ENCODE peak calls at places on chromosome 20, in nine cellular contexts. B, X, S, W, U, V, R, O and Y are unnamed samples.

GRCh38 chr20:433300-433975 is 25.3 kb downstream of the RBCK1 start:
- DNase-seq in B (no peak), X (no peak), S (no peak), W (no peak), U (no peak), V (no peak), R (no peak), O (no peak), Y (no peak)

GRCh38 chr20:17655865-17656489 is 26.1 kb downstream of the RRBP1 start:
- DNase-seq in B (no peak), X (no peak), S (no peak), W (no peak), U (no peak), V (no peak), R (no peak), O (no peak), Y (no peak)

GRCh38 chr20:32484221-32485125 is 100.7 kb downstream of the NOL4L start:
- DNase-seq in B (no peak), X (no peak), S (no peak), W (no peak), U (no peak), V (no peak), R (peak), O (peak), Y (no peak)

GRCh38 chr20:46062151-46062550 is 27.6 kb downstream of the NCOA5 start:
- DNase-seq in B (no peak), X (no peak), S (no peak), W (no peak), U (no peak), V (no peak), R (no peak), O (no peak), Y (no peak)

GRCh38 chr20:1338096-1338495 is 9.2 kb upstream of the SDCBP2 start:
- DNase-seq in B (no peak), X (no peak), S (no peak), W (no peak), U (no peak), V (no peak), R (no peak), O (no peak), Y (no peak)

GRCh38 chr20:38131588-38132121 is 33.4 kb downstream of the TGM2 start:
- DNase-seq in B (no peak), X (no peak), S (no peak), W (no peak), U (no peak), V (no peak), R (no peak), O (no peak), Y (no peak)

GRCh38 chr20:32457476-32457986 is 99.4 kb downstream of the ASXL1 start:
- DNase-seq in B (no peak), X (no peak), S (peak), W (no peak), U (peak), V (peak), R (peak), O (no peak), Y (no peak)

GRCh38 chr20:4683261-4683660 is 38.4 kb upstream of the PRND start:
- DNase-seq in B (no peak), X (no peak), S (no peak), W (no peak), U (no peak), V (no peak), R (no peak), O (no peak), Y (no peak)

GRCh38 chr20:33450867-33451266 is 7.3 kb upstream of the SNTA1 start:
- DNase-seq in B (peak), X (no peak), S (no peak), W (no peak), U (no peak), V (peak), R (no peak), O (no peak), Y (no peak)

GRCh38 chr20:57332105-57333089 is 2.8 kb downstream of the SPO11 start:
- DNase-seq in B (no peak), X (no peak), S (no peak), W (no peak), U (no peak), V (no peak), R (peak), O (no peak), Y (no peak)

GRCh38 chr20:50592282-50593004 is 82.3 kb downstream of the PTPN1 start:
- DNase-seq in B (no peak), X (no peak), S (no peak), W (no peak), U (no peak), V (no peak), R (no peak), O (no peak), Y (no peak)

GRCh38 chr20:31967830-31968249 is at the start of gene XKR7:
- DNase-seq in B (no peak), X (no peak), S (peak), W (no peak), U (peak), V (no peak), R (no peak), O (no peak), Y (no peak)

GRCh38 chr20:49063279-49063678 is 17.2 kb downstream of the CSE1L start:
- DNase-seq in B (no peak), X (no peak), S (no peak), W (no peak), U (no peak), V (no peak), R (no peak), O (no peak), Y (no peak)

GRCh38 chr20:51497542-51498467 is 44.7 kb downstream of the NFATC2 start:
- DNase-seq in B (no peak), X (no peak), S (no peak), W (no peak), U (no peak), V (no peak), R (no peak), O (no peak), Y (no peak)

GRCh38 chr20:32737371-32738223 is 5.7 kb downstream of the COMMD7 start:
- DNase-seq in B (no peak), X (no peak), S (no peak), W (no peak), U (no peak), V (peak), R (no peak), O (no peak), Y (no peak)

GRCh38 chr20:34834459-34834893 is 9.0 kb upstream of the NCOA6 start:
- DNase-seq in B (peak), X (peak), S (no peak), W (peak), U (no peak), V (peak), R (peak), O (no peak), Y (no peak)

GRCh38 chr20:35058184-35058583 is 34.4 kb downstream of the TRPC4AP start:
- DNase-seq in B (no peak), X (no peak), S (no peak), W (no peak), U (no peak), V (no peak), R (no peak), O (no peak), Y (no peak)

GRCh38 chr20:63652192-63652980 is 838 bp downstream of the STMN3 start:
- DNase-seq in B (no peak), X (no peak), S (no peak), W (peak), U (no peak), V (no peak), R (peak), O (no peak), Y (no peak)

GRCh38 chr20:53829706-53830521 is 236.3 kb upstream of the ZNF217 start:
- DNase-seq in B (no peak), X (peak), S (no peak), W (peak), U (no peak), V (peak), R (peak), O (no peak), Y (no peak)

GRCh38 chr20:63461364-63461763 is 11.1 kb downstream of the KCNQ2 start:
- DNase-seq in B (no peak), X (no peak), S (no peak), W (no peak), U (no peak), V (no peak), R (peak), O (no peak), Y (no peak)

GRCh38 chr20:3392756-3393155 is 14.7 kb downstream of the DNAAF9 start:
- DNase-seq in B (no peak), X (no peak), S (no peak), W (no peak), U (no peak), V (no peak), R (no peak), O (no peak), Y (no peak)

GRCh38 chr20:10447028-10447427 is 11.9 kb downstream of the SLX4IP start:
- DNase-seq in B (peak), X (peak), S (no peak), W (peak), U (no peak), V (peak), R (no peak), O (peak), Y (no peak)

GRCh38 chr20:58449703-58450138 is 60.7 kb downstream of the VAPB start:
- DNase-seq in B (no peak), X (no peak), S (no peak), W (no peak), U (no peak), V (no peak), R (no peak), O (no peak), Y (no peak)

GRCh38 chr20:63103402-63104311 is 96.9 kb upstream of the BHLHE23 start:
- DNase-seq in B (no peak), X (no peak), S (no peak), W (no peak), U (no peak), V (peak), R (no peak), O (no peak), Y (no peak)

GRCh38 chr20:32820698-32821378 is 1.1 kb downstream of the MAPRE1 start:
- DNase-seq in B (no peak), X (no peak), S (no peak), W (no peak), U (no peak), V (peak), R (no peak), O (no peak), Y (no peak)

GRCh38 chr20:3239026-3239866 is at the start of gene SLC4A11:
- DNase-seq in B (peak), X (no peak), S (no peak), W (peak), U (peak), V (peak), R (peak), O (no peak), Y (no peak)

GRCh38 chr20:50731930-50732690 is 730 bp downstream of the PARD6B start:
- DNase-seq in B (no peak), X (no peak), S (no peak), W (peak), U (peak), V (no peak), R (no peak), O (no peak), Y (peak)

GRCh38 chr20:21767739-21768223 is 62.3 kb downstream of the PAX1 start:
- DNase-seq in B (no peak), X (no peak), S (no peak), W (peak), U (peak), V (no peak), R (peak), O (no peak), Y (peak)

GRCh38 chr20:54293526-54293925 is 85.6 kb downstream of the PFDN4 start:
- DNase-seq in B (no peak), X (no peak), S (no peak), W (no peak), U (no peak), V (peak), R (no peak), O (no peak), Y (no peak)

GRCh38 chr20:37179671-37180524 is 550 bp upstream of the MROH8 start:
- DNase-seq in B (no peak), X (no peak), S (no peak), W (peak), U (no peak), V (peak), R (peak), O (no peak), Y (no peak)

GRCh38 chr20:36384022-36384619 is 78.0 kb downstream of the DLGAP4 start:
- DNase-seq in B (peak), X (no peak), S (no peak), W (peak), U (peak), V (peak), R (peak), O (peak), Y (no peak)

GRCh38 chr20:2237059-2237458 is 58.7 kb upstream of the TGM3 start:
- DNase-seq in B (no peak), X (peak), S (peak), W (no peak), U (no peak), V (peak), R (peak), O (no peak), Y (peak)

GRCh38 chr20:26209171-26209941 is 512.7 kb upstream of the ZNF337 start:
- DNase-seq in B (no peak), X (no peak), S (no peak), W (no peak), U (peak), V (no peak), R (peak), O (no peak), Y (no peak)

GRCh38 chr20:14992961-14993360 is 655.5 kb upstream of the FLRT3 start:
- DNase-seq in B (no peak), X (no peak), S (no peak), W (peak), U (no peak), V (no peak), R (peak), O (no peak), Y (no peak)

GRCh38 chr20:58647814-58648501 is 3.1 kb upstream of the STX16 start:
- DNase-seq in B (no peak), X (no peak), S (no peak), W (no peak), U (no peak), V (peak), R (no peak), O (no peak), Y (peak)

DNA sequence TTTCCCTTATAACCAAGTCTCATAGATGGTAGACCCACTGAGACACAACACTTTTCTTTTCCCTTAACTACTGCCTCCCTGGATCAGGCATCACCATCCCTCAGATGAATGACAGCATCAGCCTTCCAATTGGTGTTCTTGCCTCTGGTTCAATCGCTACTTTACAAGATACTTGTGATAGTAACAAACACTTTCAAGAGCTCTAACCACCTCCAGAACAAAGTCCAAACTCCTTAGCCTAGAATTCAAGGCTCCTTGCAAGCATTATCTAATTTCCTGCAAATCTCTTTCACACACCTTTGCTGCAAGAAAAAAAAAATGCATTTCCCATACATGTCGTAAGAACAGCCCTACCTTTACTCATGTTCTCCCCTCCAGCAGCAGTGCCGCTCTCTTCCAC is 33.1 kb downstream of the RALGAPA2 start:
- DNase-seq in B (no peak), X (no peak), S (no peak), W (no peak), U (no peak), V (no peak), R (peak), O (no peak), Y (no peak)
- H3K27ac ChIP-seq in B (no peak), X (no peak), S (no peak), W (no peak), U (no peak), V (no peak), R (peak), O (no peak), Y (no peak)

GRCh38 chr20:41054463-41055230 is 26.0 kb downstream of the TOP1 start:
- DNase-seq in B (no peak), X (no peak), S (no peak), W (no peak), U (no peak), V (no peak), R (no peak), O (no peak), Y (no peak)

GRCh38 chr20:41050361-41051019 is 21.9 kb downstream of the TOP1 start:
- DNase-seq in B (no peak), X (no peak), S (no peak), W (no peak), U (no peak), V (peak), R (no peak), O (no peak), Y (no peak)

GRCh38 chr20:41055679-41056078 is 27.1 kb downstream of the TOP1 start:
- DNase-seq in B (no peak), X (no peak), S (no peak), W (no peak), U (no peak), V (peak), R (no peak), O (no peak), Y (no peak)

GRCh38 chr20:41051426-41051825 is 22.8 kb downstream of the TOP1 start:
- DNase-seq in B (no peak), X (no peak), S (no peak), W (no peak), U (no peak), V (no peak), R (no peak), O (no peak), Y (no peak)

DNA sequence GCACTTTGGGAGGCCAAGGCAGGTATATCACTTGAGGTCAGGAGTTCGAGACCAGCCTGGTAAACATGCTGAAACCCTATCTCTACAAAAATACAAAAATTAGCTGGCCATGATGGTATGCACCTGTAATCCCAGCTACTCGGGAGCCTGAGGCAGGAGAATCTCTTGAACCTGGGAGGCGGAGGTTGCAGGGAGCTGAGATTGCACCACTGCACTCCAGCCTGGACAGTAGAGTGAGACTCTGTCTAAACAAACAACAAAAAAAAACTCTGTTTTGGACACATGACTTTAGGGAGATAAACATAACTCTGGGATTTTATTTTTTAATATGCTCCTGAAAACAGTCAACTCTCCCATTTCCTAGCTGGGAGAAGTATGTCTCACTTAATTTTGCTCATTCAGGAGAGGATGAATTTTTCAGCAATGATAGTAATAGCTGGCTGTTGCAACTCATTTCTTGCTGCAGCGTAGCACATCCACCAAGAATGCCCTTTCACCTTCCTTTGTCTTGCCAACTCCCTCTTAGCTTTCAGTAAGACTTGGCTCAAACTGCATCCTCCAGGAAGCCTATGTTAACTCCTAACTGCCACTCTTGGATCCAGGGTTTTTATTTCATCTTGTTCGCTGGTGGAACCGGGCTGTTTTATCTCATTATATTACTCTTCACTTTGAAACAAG is 24.3 kb downstream of the TOP1 start:
- DNase-seq in B (no peak), X (no peak), S (no peak), W (no peak), U (no peak), V (peak), R (no peak), O (no peak), Y (no peak)
- H3K27ac ChIP-seq in B (no peak), X (no peak), S (no peak), W (no peak), U (no peak), V (no peak), R (no peak), O (no peak), Y (no peak)

DNA sequence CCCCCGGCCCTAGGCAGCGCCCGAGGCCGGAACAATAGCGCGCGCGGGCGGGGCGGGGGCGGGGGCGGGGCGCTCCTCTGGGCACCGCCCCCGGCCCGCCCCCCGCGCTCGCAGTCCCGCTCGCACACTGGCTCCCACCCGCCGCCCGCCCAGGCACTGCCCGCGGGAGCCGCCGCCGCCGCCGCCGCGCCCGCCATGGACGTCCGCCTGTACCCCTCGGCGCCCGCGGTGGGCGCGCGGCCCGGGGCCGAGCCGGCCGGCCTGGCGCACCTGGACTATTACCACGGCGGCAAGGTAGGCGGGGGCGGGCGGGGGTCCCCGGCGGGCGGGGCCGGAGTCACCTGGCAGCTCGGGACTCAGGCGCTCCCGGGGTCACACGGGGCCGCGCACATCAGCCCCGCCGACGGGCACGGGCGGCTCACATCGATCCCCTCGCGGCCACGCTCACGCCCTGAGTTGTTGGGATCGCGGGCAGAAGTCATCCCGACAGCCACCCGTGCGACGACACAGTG is at the start of gene TOX2:
- DNase-seq in B (no peak), X (no peak), S (no peak), W (no peak), U (no peak), V (peak), R (peak), O (peak), Y (no peak)
- H3K27ac ChIP-seq in B (peak), X (peak), S (no peak), W (no peak), U (no peak), V (peak), R (no peak), O (no peak), Y (no peak)

DNA sequence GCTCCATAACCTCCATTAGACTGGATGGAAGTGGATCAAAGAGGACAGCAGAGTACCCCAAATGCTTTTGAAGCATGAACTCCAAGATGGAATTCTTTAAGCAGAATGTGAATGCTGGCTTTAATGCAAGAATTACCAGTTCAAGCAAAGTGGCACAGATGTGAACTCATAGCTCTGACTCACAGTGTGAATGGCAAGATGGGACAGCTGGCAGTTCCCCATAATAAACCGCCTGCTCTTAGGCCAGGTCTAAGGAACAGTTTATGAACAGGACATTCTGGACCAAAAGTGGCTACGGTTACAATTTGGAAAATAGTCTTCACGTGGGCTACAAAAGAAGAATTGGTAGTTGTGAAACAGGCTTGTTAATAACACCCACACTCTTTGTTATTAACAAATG is 76.5 kb downstream of the SPTLC3 start:
- DNase-seq in B (no peak), X (no peak), S (no peak), W (no peak), U (no peak), V (peak), R (no peak), O (no peak), Y (no peak)
- H3K27ac ChIP-seq in B (no peak), X (no peak), S (no peak), W (no peak), U (no peak), V (no peak), R (no peak), O (no peak), Y (no peak)

DNA sequence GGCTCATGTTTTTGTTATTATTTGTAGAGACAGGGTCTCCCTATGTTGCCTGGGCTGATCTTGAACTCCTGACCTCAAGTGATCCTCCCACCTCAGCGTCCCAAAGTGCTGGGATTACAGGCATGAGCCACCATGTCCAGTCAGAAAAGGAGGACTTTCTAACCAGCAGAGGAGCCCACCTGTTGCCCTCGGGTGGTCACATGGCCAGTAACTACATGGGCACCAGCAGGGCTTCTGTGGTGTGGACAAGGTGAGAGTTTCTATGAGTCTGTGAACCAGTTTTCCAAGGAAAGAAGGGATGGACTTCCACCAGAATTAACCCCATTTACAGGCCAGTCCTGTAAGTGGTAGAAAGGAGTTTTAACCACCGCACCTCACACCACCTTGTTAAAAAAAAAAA is 125.4 kb downstream of the RIN2 start:
- DNase-seq in B (no peak), X (no peak), S (no peak), W (no peak), U (no peak), V (no peak), R (no peak), O (no peak), Y (no peak)
- H3K27ac ChIP-seq in B (no peak), X (peak), S (no peak), W (no peak), U (no peak), V (no peak), R (no peak), O (no peak), Y (no peak)